ENCODE peak calls at places on chromosomes 13 and 19, in ten cellular contexts. V is naive B cell; N is T-helper 1 cell; S is neuronal stem cell; D is MCF 10A; O is NCI-H2081; L is aorta; K is AG10803; F is erythroblast; W is stimulated activated CD4-positive, alpha-beta T cell treated with anti-CD3 and anti-CD28 coated beads, Interleukin-15, amount 100 ng/mL, for 1 hour. G is an unnamed sample.

GRCh38 chr13:35988648-35989081 is 142.5 kb downstream of the DCLK1 start:
- DNase-seq in V (no peak), N (no peak), S (no peak), D (peak), O (peak), L (no peak), K (peak), F (no peak), W (no peak), G (no peak)

GRCh38 chr19:5590151-5590864 is 22.6 kb upstream of the TINCR start:
- DNase-seq in V (no peak), N (no peak), S (no peak), D (no peak), O (no peak), L (no peak), K (no peak), F (no peak), W (no peak), G (no peak)

GRCh38 chr19:57812201-57812600 is 2.5 kb downstream of the ZNF552 start:
- DNase-seq in V (no peak), N (no peak), S (no peak), D (no peak), O (no peak), L (no peak), K (no peak), F (no peak), W (no peak), G (no peak)

GRCh38 chr13:104140557-104140956 is 1074.3 kb upstream of the SLC10A2 start:
- DNase-seq in V (no peak), N (no peak), S (no peak), D (peak), O (peak), L (no peak), K (no peak), F (no peak), W (no peak), G (no peak)

GRCh38 chr19:39032164-39032918 is at the start of gene FBXO27:
- DNase-seq in V (no peak), N (peak), S (peak), D (no peak), O (no peak), L (no peak), K (no peak), F (no peak), W (no peak), G (no peak)

GRCh38 chr13:26599885-26600284 is 42.4 kb downstream of the WASF3 start:
- DNase-seq in V (no peak), N (no peak), S (no peak), D (no peak), O (no peak), L (no peak), K (no peak), F (no peak), W (no peak), G (no peak)

GRCh38 chr13:93262729-93263128 is 36.1 kb downstream of the GPC6 start:
- DNase-seq in V (no peak), N (no peak), S (no peak), D (peak), O (no peak), L (no peak), K (peak), F (no peak), W (no peak), G (no peak)

GRCh38 chr19:50829801-50830200 is 3.6 kb downstream of the KLK15 start:
- DNase-seq in V (no peak), N (no peak), S (no peak), D (no peak), O (no peak), L (no peak), K (no peak), F (no peak), W (no peak), G (no peak)

GRCh38 chr19:2567580-2567979 is 91.7 kb downstream of the GADD45B start:
- DNase-seq in V (no peak), N (no peak), S (no peak), D (no peak), O (no peak), L (peak), K (no peak), F (no peak), W (no peak), G (no peak)

GRCh38 chr19:13574933-13575332 is 68.7 kb upstream of the CACNA1A start:
- DNase-seq in V (no peak), N (no peak), S (no peak), D (no peak), O (no peak), L (no peak), K (peak), F (no peak), W (no peak), G (no peak)